ENCODE peak calls at places on chromosomes 11 and 22, in ten cellular contexts. One of them, this sample, is unnamed.

GRCh38 chr11:87374206-87374793 is 336.6 kb downstream of the TMEM135 start:
- DNase-seq in AG04450: no peak
- DNase-seq in heart right ventricle: no peak
- DNase-seq in colonic mucosa: no peak
- DNase-seq in psoas muscle: no peak
- DNase-seq in foreskin fibroblast: no peak
- DNase-seq in GM20000: no peak
- DNase-seq in A549: no peak
- DNase-seq in stomach: no peak
- DNase-seq in mucosa of descending colon: no peak
- DNase-seq in this sample: no peak

GRCh38 chr11:21806982-21807749 is 385.7 kb upstream of the ANO5 start:
- DNase-seq in AG04450: no peak
- DNase-seq in heart right ventricle: no peak
- DNase-seq in colonic mucosa: no peak
- DNase-seq in psoas muscle: no peak
- DNase-seq in foreskin fibroblast: no peak
- DNase-seq in GM20000: no peak
- DNase-seq in A549: no peak
- DNase-seq in stomach: no peak
- DNase-seq in mucosa of descending colon: no peak
- DNase-seq in this sample: no peak

GRCh38 chr11:27468209-27468608 is 4.4 kb downstream of the LGR4 start:
- DNase-seq in AG04450: no peak
- DNase-seq in heart right ventricle: no peak
- DNase-seq in colonic mucosa: no peak
- DNase-seq in psoas muscle: no peak
- DNase-seq in foreskin fibroblast: peak
- DNase-seq in GM20000: no peak
- DNase-seq in A549: no peak
- DNase-seq in stomach: no peak
- DNase-seq in mucosa of descending colon: no peak
- DNase-seq in this sample: no peak

GRCh38 chr11:130806746-130807145 is 109.5 kb downstream of the SNX19 start:
- DNase-seq in AG04450: no peak
- DNase-seq in heart right ventricle: no peak
- DNase-seq in colonic mucosa: no peak
- DNase-seq in psoas muscle: no peak
- DNase-seq in foreskin fibroblast: no peak
- DNase-seq in GM20000: no peak
- DNase-seq in A549: no peak
- DNase-seq in stomach: no peak
- DNase-seq in mucosa of descending colon: no peak
- DNase-seq in this sample: peak

GRCh38 chr11:78647986-78648875 is 73.6 kb upstream of the NARS2 start:
- DNase-seq in AG04450: no peak
- DNase-seq in heart right ventricle: no peak
- DNase-seq in colonic mucosa: no peak
- DNase-seq in psoas muscle: no peak
- DNase-seq in foreskin fibroblast: no peak
- DNase-seq in GM20000: no peak
- DNase-seq in A549: no peak
- DNase-seq in stomach: no peak
- DNase-seq in mucosa of descending colon: no peak
- DNase-seq in this sample: peak

GRCh38 chr11:82675838-82676237 is 57.8 kb downstream of the FAM181B start:
- DNase-seq in AG04450: no peak
- DNase-seq in heart right ventricle: no peak
- DNase-seq in colonic mucosa: no peak
- DNase-seq in psoas muscle: no peak
- DNase-seq in foreskin fibroblast: no peak
- DNase-seq in GM20000: no peak
- DNase-seq in A549: no peak
- DNase-seq in stomach: no peak
- DNase-seq in mucosa of descending colon: no peak
- DNase-seq in this sample: no peak

GRCh38 chr11:8911040-8911823 is at the start of gene AKIP1:
- DNase-seq in AG04450: peak
- DNase-seq in heart right ventricle: peak
- DNase-seq in colonic mucosa: peak
- DNase-seq in psoas muscle: peak
- DNase-seq in foreskin fibroblast: peak
- DNase-seq in GM20000: peak
- DNase-seq in A549: peak
- DNase-seq in stomach: peak
- DNase-seq in mucosa of descending colon: peak
- DNase-seq in this sample: peak

GRCh38 chr11:15629690-15630321 is 515.1 kb downstream of the INSC start:
- DNase-seq in AG04450: no peak
- DNase-seq in heart right ventricle: no peak
- DNase-seq in colonic mucosa: peak
- DNase-seq in psoas muscle: no peak
- DNase-seq in foreskin fibroblast: no peak
- DNase-seq in GM20000: peak
- DNase-seq in A549: no peak
- DNase-seq in stomach: peak
- DNase-seq in mucosa of descending colon: peak
- DNase-seq in this sample: no peak

GRCh38 chr22:17922925-17923898 is 101.1 kb downstream of the MICAL3 start:
- DNase-seq in AG04450: peak
- DNase-seq in heart right ventricle: no peak
- DNase-seq in colonic mucosa: no peak
- DNase-seq in psoas muscle: no peak
- DNase-seq in foreskin fibroblast: peak
- DNase-seq in GM20000: no peak
- DNase-seq in A549: no peak
- DNase-seq in stomach: no peak
- DNase-seq in mucosa of descending colon: no peak
- DNase-seq in this sample: no peak

GRCh38 chr22:44362249-44363040 is 49.7 kb upstream of the SHISAL1 start:
- DNase-seq in AG04450: no peak
- DNase-seq in heart right ventricle: no peak
- DNase-seq in colonic mucosa: no peak
- DNase-seq in psoas muscle: peak
- DNase-seq in foreskin fibroblast: peak
- DNase-seq in GM20000: no peak
- DNase-seq in A549: no peak
- DNase-seq in stomach: no peak
- DNase-seq in mucosa of descending colon: no peak
- DNase-seq in this sample: no peak

GRCh38 chr22:44360306-44360685 is 47.5 kb upstream of the SHISAL1 start:
- DNase-seq in AG04450: no peak
- DNase-seq in heart right ventricle: no peak
- DNase-seq in colonic mucosa: no peak
- DNase-seq in psoas muscle: no peak
- DNase-seq in foreskin fibroblast: no peak
- DNase-seq in GM20000: no peak
- DNase-seq in A549: no peak
- DNase-seq in stomach: no peak
- DNase-seq in mucosa of descending colon: no peak
- DNase-seq in this sample: no peak

GRCh38 chr22:44361391-44362126 is 48.8 kb upstream of the SHISAL1 start:
- DNase-seq in AG04450: no peak
- DNase-seq in heart right ventricle: no peak
- DNase-seq in colonic mucosa: no peak
- DNase-seq in psoas muscle: peak
- DNase-seq in foreskin fibroblast: no peak
- DNase-seq in GM20000: no peak
- DNase-seq in A549: no peak
- DNase-seq in stomach: no peak
- DNase-seq in mucosa of descending colon: no peak
- DNase-seq in this sample: no peak

GRCh38 chr22:44359496-44360110 is 46.9 kb upstream of the SHISAL1 start:
- DNase-seq in AG04450: no peak
- DNase-seq in heart right ventricle: no peak
- DNase-seq in colonic mucosa: no peak
- DNase-seq in psoas muscle: peak
- DNase-seq in foreskin fibroblast: no peak
- DNase-seq in GM20000: no peak
- DNase-seq in A549: no peak
- DNase-seq in stomach: no peak
- DNase-seq in mucosa of descending colon: no peak
- DNase-seq in this sample: no peak

GRCh38 chr22:44360686-44361381 is 48.1 kb upstream of the SHISAL1 start:
- DNase-seq in AG04450: peak
- DNase-seq in heart right ventricle: no peak
- DNase-seq in colonic mucosa: no peak
- DNase-seq in psoas muscle: peak
- DNase-seq in foreskin fibroblast: peak
- DNase-seq in GM20000: no peak
- DNase-seq in A549: peak
- DNase-seq in stomach: peak
- DNase-seq in mucosa of descending colon: no peak
- DNase-seq in this sample: peak
- TF ChIP-seq CTCF in AG04450: peak
- TF ChIP-seq CTCF in heart right ventricle: peak
- TF ChIP-seq CTCF in colonic mucosa: no peak
- TF ChIP-seq CTCF in psoas muscle: peak
- TF ChIP-seq CTCF in foreskin fibroblast: peak
- TF ChIP-seq CTCF in GM20000: no peak
- TF ChIP-seq CTCF in A549: no peak
- TF ChIP-seq CTCF in stomach: peak
- TF ChIP-seq CTCF in mucosa of descending colon: no peak
- TF ChIP-seq CTCF in this sample: peak

GRCh38 chr11:133947298-133947905 is 9.4 kb downstream of the IGSF9B start:
- DNase-seq in AG04450: no peak
- DNase-seq in heart right ventricle: peak
- DNase-seq in colonic mucosa: no peak
- DNase-seq in psoas muscle: peak
- DNase-seq in foreskin fibroblast: peak
- DNase-seq in GM20000: peak
- DNase-seq in A549: peak
- DNase-seq in stomach: no peak
- DNase-seq in mucosa of descending colon: no peak
- DNase-seq in this sample: no peak
- TF ChIP-seq CTCF in AG04450: peak
- TF ChIP-seq CTCF in heart right ventricle: peak
- TF ChIP-seq CTCF in colonic mucosa: no peak
- TF ChIP-seq CTCF in psoas muscle: peak
- TF ChIP-seq CTCF in foreskin fibroblast: peak
- TF ChIP-seq CTCF in GM20000: no peak
- TF ChIP-seq CTCF in A549: no peak
- TF ChIP-seq CTCF in stomach: no peak
- TF ChIP-seq CTCF in mucosa of descending colon: no peak
- TF ChIP-seq CTCF in this sample: peak

GRCh38 chr22:33129621-33130020 is 71.4 kb upstream of the SYN3 start:
- DNase-seq in AG04450: no peak
- DNase-seq in heart right ventricle: no peak
- DNase-seq in colonic mucosa: no peak
- DNase-seq in psoas muscle: no peak
- DNase-seq in foreskin fibroblast: no peak
- DNase-seq in GM20000: no peak
- DNase-seq in A549: no peak
- DNase-seq in stomach: no peak
- DNase-seq in mucosa of descending colon: no peak
- DNase-seq in this sample: no peak

GRCh38 chr22:33124471-33124870 is 66.3 kb upstream of the SYN3 start:
- DNase-seq in AG04450: no peak
- DNase-seq in heart right ventricle: no peak
- DNase-seq in colonic mucosa: no peak
- DNase-seq in psoas muscle: no peak
- DNase-seq in foreskin fibroblast: no peak
- DNase-seq in GM20000: no peak
- DNase-seq in A549: no peak
- DNase-seq in stomach: no peak
- DNase-seq in mucosa of descending colon: no peak
- DNase-seq in this sample: peak

GRCh38 chr22:33130473-33130872 is 72.3 kb upstream of the SYN3 start:
- DNase-seq in AG04450: no peak
- DNase-seq in heart right ventricle: no peak
- DNase-seq in colonic mucosa: no peak
- DNase-seq in psoas muscle: no peak
- DNase-seq in foreskin fibroblast: no peak
- DNase-seq in GM20000: no peak
- DNase-seq in A549: no peak
- DNase-seq in stomach: no peak
- DNase-seq in mucosa of descending colon: no peak
- DNase-seq in this sample: no peak

DNA sequence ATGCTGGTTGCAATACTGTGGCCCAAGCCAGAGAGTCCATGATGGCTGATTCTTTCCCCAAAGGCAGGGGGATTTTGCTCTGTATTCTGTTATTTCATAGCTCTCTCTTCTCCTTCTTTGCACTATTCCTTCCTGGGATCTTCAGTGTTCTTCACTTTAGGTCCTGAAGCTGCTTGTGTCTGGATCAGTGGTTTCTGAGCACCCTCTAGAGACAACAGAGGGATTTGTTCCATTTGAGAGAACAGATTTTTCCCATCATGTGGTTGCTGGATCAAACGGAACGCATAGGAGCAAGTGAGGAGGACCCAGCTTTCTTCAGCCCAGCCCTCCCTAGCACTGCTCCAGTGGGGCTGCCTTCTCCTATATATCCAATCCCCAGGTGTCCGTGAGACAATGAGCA is 68.7 kb upstream of the SYN3 start:
- DNase-seq in AG04450: no peak
- DNase-seq in heart right ventricle: no peak
- DNase-seq in colonic mucosa: no peak
- DNase-seq in psoas muscle: no peak
- DNase-seq in foreskin fibroblast: no peak
- DNase-seq in GM20000: no peak
- DNase-seq in A549: no peak
- DNase-seq in stomach: no peak
- DNase-seq in mucosa of descending colon: no peak
- DNase-seq in this sample: no peak
- TF ChIP-seq CTCF in AG04450: no peak
- TF ChIP-seq CTCF in heart right ventricle: peak
- TF ChIP-seq CTCF in colonic mucosa: no peak
- TF ChIP-seq CTCF in psoas muscle: no peak
- TF ChIP-seq CTCF in foreskin fibroblast: no peak
- TF ChIP-seq CTCF in GM20000: no peak
- TF ChIP-seq CTCF in A549: peak
- TF ChIP-seq CTCF in stomach: no peak
- TF ChIP-seq CTCF in mucosa of descending colon: no peak
- TF ChIP-seq CTCF in this sample: no peak

DNA sequence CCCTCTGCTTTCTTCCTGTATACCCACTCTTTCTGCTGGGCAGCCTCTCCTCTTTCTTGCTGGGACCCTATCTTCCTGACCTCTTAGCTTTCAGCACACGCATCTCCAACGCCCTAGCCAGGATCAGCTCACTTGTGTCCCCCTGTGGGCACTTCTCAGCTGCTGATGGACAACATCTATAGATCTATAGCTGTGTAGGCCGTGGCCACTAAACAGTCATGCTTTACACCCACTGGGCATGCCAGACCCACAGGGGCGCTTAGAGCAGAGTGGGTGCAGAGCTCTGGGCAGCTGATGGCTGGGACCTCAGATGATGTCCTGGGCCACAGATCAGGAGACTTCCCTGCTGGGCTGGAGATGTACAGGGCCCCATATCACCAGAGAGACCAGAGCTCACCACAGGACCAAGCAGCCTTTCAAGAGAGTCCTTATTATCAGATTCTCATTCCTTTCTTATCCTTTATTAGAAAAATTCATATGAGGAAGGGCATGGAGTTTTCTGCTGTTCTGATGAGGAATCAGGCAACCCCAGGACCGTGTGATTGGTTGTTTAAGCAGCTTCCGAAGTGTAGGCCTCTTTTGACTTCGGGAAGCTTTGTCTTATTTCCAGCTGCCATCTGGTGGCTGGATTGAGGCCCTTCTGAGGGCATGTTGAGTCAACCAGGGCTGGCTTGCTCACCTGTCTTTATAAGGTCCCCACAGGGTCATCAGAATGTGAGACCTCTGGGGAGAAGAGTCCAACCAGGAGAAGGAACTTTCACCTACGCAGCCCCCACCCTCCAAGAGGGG is 60.5 kb downstream of the OSBP2 start:
- DNase-seq in AG04450: peak
- DNase-seq in heart right ventricle: peak
- DNase-seq in colonic mucosa: peak
- DNase-seq in psoas muscle: no peak
- DNase-seq in foreskin fibroblast: peak
- DNase-seq in GM20000: peak
- DNase-seq in A549: peak
- DNase-seq in stomach: peak
- DNase-seq in mucosa of descending colon: peak
- DNase-seq in this sample: no peak
- TF ChIP-seq CTCF in AG04450: peak
- TF ChIP-seq CTCF in heart right ventricle: peak
- TF ChIP-seq CTCF in colonic mucosa: peak
- TF ChIP-seq CTCF in psoas muscle: peak
- TF ChIP-seq CTCF in foreskin fibroblast: peak
- TF ChIP-seq CTCF in GM20000: peak
- TF ChIP-seq CTCF in A549: peak
- TF ChIP-seq CTCF in stomach: peak
- TF ChIP-seq CTCF in mucosa of descending colon: peak
- TF ChIP-seq CTCF in this sample: peak

This sample was measured in osteocyte.